ENCODE peak calls at places on chromosome 2, in nine cellular contexts. R is hepatocyte, Y is IMR-90, F is AG04450, J is left ventricle myocardium inferior, G is sigmoid colon, V is adrenal gland, K is HFF-Myc, Q is cardiac muscle cell. D is an unnamed sample.

GRCh38 chr2:14751581-14751980 is 119.1 kb downstream of the LRATD1 start:
- DNase-seq in Q (peak; percentile 14), J (no peak), K (no peak), F (no peak), Y (no peak), V (no peak), G (no peak), R (no peak), D (peak; percentile 72)

GRCh38 chr2:222169346-222169745 is 129.5 kb downstream of the PAX3 start:
- DNase-seq in K (no peak), R (no peak), G (no peak), Y (no peak), F (no peak), J (no peak), Q (no peak), V (no peak), D (no peak)

GRCh38 chr2:31235504-31235902 is 1.6 kb downstream of the EHD3 start:
- DNase-seq in J (no peak), V (no peak), R (no peak), G (no peak), F (peak; percentile 78), K (peak; percentile 76), Q (no peak), Y (peak; percentile 92), D (no peak)

GRCh38 chr2:70132244-70133126 is 45.2 kb downstream of the PCBP1 start:
- DNase-seq in K (no peak), J (peak; percentile 52), G (no peak), Y (peak; percentile 63), R (peak; percentile 52), Q (no peak), F (no peak), V (peak; percentile 70), D (no peak)

GRCh38 chr2:54574107-54574859 is 118.2 kb downstream of the SPTBN1 start:
- DNase-seq in K (no peak), F (no peak), G (no peak), Q (no peak), V (peak; percentile 86), Y (peak; percentile 60), R (peak; percentile 85), J (no peak), D (no peak)

GRCh38 chr2:201233192-201234166 is 26.9 kb upstream of the CASP8 start:
- DNase-seq in K (no peak), Y (no peak), F (no peak), J (peak; percentile 48), R (peak; percentile 75), G (peak; percentile 66), V (peak; percentile 83), Q (no peak), D (peak; percentile 80)

GRCh38 chr2:203830294-203831055 is 37.1 kb upstream of the CTLA4 start:
- DNase-seq in J (no peak), K (no peak), R (no peak), Y (no peak), V (no peak), F (no peak), Q (no peak), G (no peak), D (no peak)

GRCh38 chr2:101253713-101254085 is 1.0 kb downstream of the CNOT11 start:
- DNase-seq in F (no peak), Q (no peak), G (no peak), J (no peak), R (no peak), K (no peak), Y (peak; percentile 2), V (no peak), D (no peak)

GRCh38 chr2:234960091-234961088 is 8.6 kb downstream of the SH3BP4 start:
- DNase-seq in F (no peak), G (no peak), Q (no peak), R (no peak), Y (no peak), V (no peak), K (no peak), J (no peak), D (no peak)

GRCh38 chr2:234631896-234632514 is 135.1 kb upstream of the ARL4C start:
- DNase-seq in J (no peak), K (no peak), Q (no peak), R (no peak), F (no peak), V (no peak), Y (no peak), G (no peak), D (no peak)

GRCh38 chr2:200159829-200160781 is 146.4 kb upstream of the SPATS2L start:
- DNase-seq in V (no peak), Y (peak; percentile 53), F (no peak), G (no peak), K (no peak), R (no peak), Q (no peak), J (no peak), D (no peak)

GRCh38 chr2:8023241-8023640 is 658.6 kb upstream of the ID2 start:
- DNase-seq in Y (no peak), R (no peak), K (no peak), J (no peak), V (no peak), Q (no peak), F (no peak), G (no peak), D (no peak)

GRCh38 chr2:44778671-44779476 is 162.6 kb upstream of the SIX3 start:
- DNase-seq in Y (no peak), J (no peak), F (no peak), Q (no peak), K (no peak), V (no peak), R (no peak), G (no peak), D (no peak)

DNA sequence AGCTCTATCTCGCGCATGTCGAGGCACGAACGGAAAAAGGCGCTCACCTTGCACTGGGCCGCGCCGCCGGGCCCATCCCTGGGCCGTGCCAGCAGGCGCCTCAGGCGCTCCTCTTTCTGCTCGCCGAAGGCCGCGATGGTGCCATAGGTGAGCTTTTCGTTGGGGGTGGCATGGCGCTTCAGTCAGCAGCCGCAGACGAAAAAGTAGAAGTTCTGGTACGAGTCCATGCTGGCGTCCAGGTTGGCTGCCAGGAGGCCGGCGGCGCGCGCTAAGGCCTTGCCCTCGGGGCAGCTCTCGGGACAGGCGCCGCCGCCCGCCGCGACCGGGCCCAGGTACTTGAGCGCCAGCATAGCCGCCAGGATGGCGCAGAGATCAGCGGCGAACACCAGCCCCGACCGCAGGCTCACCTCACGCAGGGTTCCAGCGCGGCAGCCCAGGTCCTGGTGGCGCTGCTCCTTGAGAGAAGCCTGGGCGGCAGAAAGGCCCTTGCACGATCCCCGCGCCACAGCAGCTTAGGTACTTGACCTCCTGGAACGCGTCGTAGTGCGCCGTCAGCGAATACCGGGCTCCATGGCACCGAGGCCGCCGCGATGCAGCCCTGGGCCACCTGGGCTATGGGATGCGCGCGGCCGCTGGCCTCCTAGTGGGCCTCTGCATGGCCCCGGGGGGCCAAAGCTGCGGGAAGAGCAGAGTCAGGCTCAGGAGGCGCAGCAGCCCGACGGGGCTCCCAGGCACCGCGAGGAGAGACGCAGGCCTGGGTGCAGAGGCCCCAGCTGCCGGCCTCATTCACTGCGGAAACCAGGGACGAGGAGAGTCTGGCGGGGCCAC is 12.8 kb downstream of the ALPG start:
- DNase-seq in Y (no peak), Q (peak; percentile 23), V (no peak), F (no peak), G (peak; percentile 46), K (no peak), R (no peak), J (no peak), D (no peak)
- H3K4me3 ChIP-seq in Y (no peak overlapping the region), Q (peak overlapping the region; percentile 5), V (no peak overlapping the region), F (no peak overlapping the region), G (peak overlapping the region; percentile 36), K (no peak overlapping the region), R (peak overlapping the region; percentile 14), J (peak overlapping the region; percentile 52), D (no peak overlapping the region)

GRCh38 chr2:11688222-11689069 is 18.5 kb upstream of the NTSR2 start:
- DNase-seq in F (peak; percentile 50), R (peak; percentile 90), Q (peak; percentile 89), J (peak; percentile 77), G (peak; percentile 90), K (peak; percentile 59), Y (peak; percentile 65), V (peak; percentile 94), D (no peak)
- H3K4me3 ChIP-seq in F (peak overlapping the region; percentile 39), R (no peak overlapping the region), Q (no peak overlapping the region), J (peak overlapping the region; percentile 51), G (peak overlapping the region; percentile 32), K (no peak overlapping the region), Y (peak overlapping the region; percentile 6), V (no peak overlapping the region), D (no peak overlapping the region)

GRCh38 chr2:109129356-109129920 is 433 bp downstream of the SH3RF3 start:
- DNase-seq in Y (no peak), K (no peak), F (no peak), V (peak; percentile 64), Q (peak; percentile 53), R (peak; percentile 46), J (peak; percentile 44), G (no peak), D (no peak)

GRCh38 chr2:109131777-109132176 is 2.8 kb downstream of the SH3RF3 start:
- DNase-seq in J (no peak), F (no peak), Q (no peak), G (no peak), R (no peak), Y (no peak), V (peak; percentile 17), K (no peak), D (no peak)

GRCh38 chr2:109130726-109130995 is 1.7 kb downstream of the SH3RF3 start:
- DNase-seq in K (no peak), V (no peak), G (no peak), Q (no peak), F (no peak), J (no peak), Y (no peak), R (no peak), D (no peak)

GRCh38 chr2:109128466-109129355 is at the start of gene SH3RF3:
- DNase-seq in K (no peak), G (peak; percentile 76), V (peak; percentile 81), Y (peak; percentile 53), R (peak; percentile 49), Q (peak; percentile 51), F (no peak), J (peak; percentile 68), D (no peak)

GRCh38 chr2:109129921-109130725 is 1.1 kb downstream of the SH3RF3 start:
- DNase-seq in K (no peak), J (no peak), R (no peak), V (peak; percentile 73), Q (no peak), F (no peak), G (peak; percentile 78), Y (peak; percentile 56), D (no peak)
- H3K4me3 ChIP-seq in K (peak overlapping the region; percentile 68), J (peak overlapping the region; percentile 85), R (peak overlapping the region; percentile 7), V (peak overlapping the region; percentile 70), Q (no peak overlapping the region), F (peak overlapping the region; percentile 93), G (peak overlapping the region; percentile 73), Y (peak overlapping the region; percentile 58), D (peak overlapping the region; percentile 41)

GRCh38 chr2:46561731-46562450 is 82.5 kb downstream of the TMEM247 start:
- DNase-seq in Y (no peak), F (no peak), R (no peak), Q (no peak), K (no peak), V (no peak), G (no peak), J (peak; percentile 53), D (no peak)
- H3K4me3 ChIP-seq in Y (no peak overlapping the region), F (no peak overlapping the region), R (no peak overlapping the region), Q (no peak overlapping the region), K (no peak overlapping the region), V (no peak overlapping the region), G (no peak overlapping the region), J (peak overlapping the region; percentile 32), D (no peak overlapping the region)

D was measured in RWPE2.